ENCODE peak calls at places on chromosomes 4 and X, in five cellular contexts. R is neuronal stem cell, D is ovary, K is body of pancreas, H is H9. M is an unnamed sample.
A peak's percentile ranks its signal among the peaks of the same experiment; 100 is the strongest.

GRCh38 chrX:17859609-17860178 is 1.4 kb downstream of the RAI2 start:
- DNase-seq in R (no peak), H (no peak), K (peak; percentile 41), D (peak; percentile 23), M (no peak)

GRCh38 chr4:77801260-77801608 is 17.9 kb downstream of the CNOT6L start:
- DNase-seq in R (no peak), D (no peak), K (no peak), H (no peak), M (no peak)

GRCh38 chr4:99586322-99586721 is 11.7 kb downstream of the MTTP start:
- DNase-seq in R (no peak), D (no peak), K (no peak), H (no peak), M (no peak)

GRCh38 chrX:136291824-136292223 is 8.9 kb upstream of the ADGRG4 start:
- DNase-seq in D (no peak), R (no peak), K (no peak), H (no peak), M (no peak)

GRCh38 chrX:46898207-46898606 is 14.0 kb upstream of the JADE3 start:
- DNase-seq in K (no peak), D (no peak), H (no peak), R (no peak), M (no peak)

GRCh38 chrX:18983711-18984380 is at the start of gene PHKA2:
- DNase-seq in D (no peak), R (no peak), K (peak; percentile 61), H (peak; percentile 57), M (peak; percentile 48)

GRCh38 chrX:14491689-14492088 is 37.6 kb upstream of the GLRA2 start:
- DNase-seq in K (no peak), H (no peak), D (no peak), R (no peak), M (no peak)

GRCh38 chrX:150507251-150507856 is 61.1 kb upstream of the MTM1 start:
- DNase-seq in D (peak; percentile 59), K (peak; percentile 54), R (no peak), H (peak; percentile 78), M (no peak)

GRCh38 chrX:134244043-134244442 is 7.1 kb downstream of the CCDC160 start:
- DNase-seq in K (no peak), R (no peak), D (no peak), H (no peak), M (no peak)

GRCh38 chr4:105624530-105624929 is 72.1 kb downstream of the ARHGEF38 start:
- DNase-seq in D (no peak), H (no peak), R (no peak), K (peak; percentile 31), M (no peak)

GRCh38 chr4:60223098-60223497 is 977.0 kb upstream of the ADGRL3 start:
- DNase-seq in D (no peak), H (no peak), K (no peak), R (no peak), M (no peak)

GRCh38 chrX:122866527-122866926 is 317.6 kb upstream of the GRIA3 start:
- DNase-seq in H (no peak), K (no peak), D (no peak), R (no peak), M (no peak)

GRCh38 chr4:1451106-1451751 is 45.0 kb upstream of the NKX1-1 start:
- DNase-seq in H (no peak), K (no peak), D (peak; percentile 4), R (no peak), M (no peak)

GRCh38 chr4:53688186-53688790 is 97.0 kb upstream of the LNX1 start:
- DNase-seq in R (no peak), H (no peak), K (no peak), D (no peak), M (no peak)

GRCh38 chr4:86720508-86721068 is 126.5 kb downstream of the PTPN13 start:
- DNase-seq in H (no peak), R (no peak), D (no peak), K (no peak), M (no peak)

GRCh38 chr4:145938618-145939177 is at the start of gene ZNF827:
- DNase-seq in H (peak; percentile 66), R (peak; percentile 64), D (peak; percentile 71), K (peak; percentile 69), M (peak; percentile 57)

GRCh38 chr4:141220271-141220654 is 432 bp upstream of the ZNF330 start:
- DNase-seq in D (no peak), K (no peak), R (no peak), H (peak; percentile 36), M (no peak)

GRCh38 chrX:44908198-44908597 is 35.2 kb downstream of the KDM6A start:
- DNase-seq in H (no peak), K (no peak), R (no peak), D (no peak), M (no peak)

GRCh38 chr4:87032884-87033533 is 98.2 kb downstream of the AFF1 start:
- DNase-seq in D (no peak), K (no peak), H (no peak), R (no peak), M (no peak)

GRCh38 chr4:96649536-96649935 is 809.6 kb downstream of the PDHA2 start:
- DNase-seq in H (no peak), K (no peak), D (no peak), R (no peak), M (no peak)

GRCh38 chr4:158970786-158971185 is 132.1 kb upstream of the RAPGEF2 start:
- DNase-seq in H (no peak), D (no peak), R (no peak), K (no peak), M (no peak)

GRCh38 chr4:56656346-56656643 is 24.8 kb downstream of the HOPX start:
- DNase-seq in H (no peak), K (no peak), R (no peak), D (peak; percentile 15), M (no peak)

GRCh38 chr4:1948232-1948631 is 60.5 kb downstream of the NELFA start:
- DNase-seq in D (no peak), R (no peak), H (no peak), K (no peak), M (no peak)

GRCh38 chr4:27094785-27095184 is 234.1 kb downstream of the STIM2 start:
- DNase-seq in R (no peak), D (no peak), K (peak; percentile 28), H (no peak), M (peak; percentile 51)

DNA sequence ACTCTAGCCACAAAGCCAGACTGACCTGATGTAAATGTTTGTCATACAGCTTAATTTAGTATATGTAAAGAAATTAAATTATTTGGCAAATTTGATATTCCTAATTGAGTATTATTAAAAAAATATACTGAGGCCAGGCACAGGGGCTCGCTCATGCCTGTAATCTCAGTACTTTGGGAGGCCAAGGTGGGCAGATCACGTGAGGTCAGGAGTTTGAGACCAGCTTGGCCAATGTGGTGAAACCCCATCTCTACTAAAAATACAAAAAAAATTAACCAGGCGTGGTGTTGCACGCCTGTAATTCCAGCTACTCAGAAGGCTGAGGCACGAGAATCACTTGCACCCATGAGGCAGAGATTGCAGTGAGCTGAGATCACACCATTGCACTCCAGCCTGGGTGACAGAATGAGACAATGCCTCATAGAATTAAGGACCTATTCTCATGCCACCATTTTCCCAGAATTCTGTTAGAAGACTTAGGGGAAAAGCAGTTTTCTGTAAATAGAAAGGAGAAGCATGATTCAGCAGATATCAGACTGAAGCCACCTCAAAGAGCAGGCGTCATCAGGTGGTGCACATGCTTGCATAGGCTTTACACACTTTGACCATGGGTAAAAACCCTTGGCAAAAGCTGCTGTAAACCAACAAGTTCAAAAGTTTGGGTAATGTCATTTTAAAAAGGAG is 6.1 kb downstream of the UBQLN2 start:
- DNase-seq in D (no peak), R (no peak), K (no peak), H (no peak), M (no peak)
- H3K27ac ChIP-seq in D (no peak overlapping the region), R (no peak overlapping the region), K (no peak overlapping the region), H (no peak overlapping the region), M (no peak overlapping the region)

GRCh38 chrX:153879741-153880439 is 6.1 kb downstream of the L1CAM start:
- DNase-seq in R (no peak), K (no peak), D (no peak), H (no peak), M (no peak)
- H3K27ac ChIP-seq in R (no peak overlapping the region), K (no peak overlapping the region), D (no peak overlapping the region), H (no peak overlapping the region), M (no peak overlapping the region)

DNA sequence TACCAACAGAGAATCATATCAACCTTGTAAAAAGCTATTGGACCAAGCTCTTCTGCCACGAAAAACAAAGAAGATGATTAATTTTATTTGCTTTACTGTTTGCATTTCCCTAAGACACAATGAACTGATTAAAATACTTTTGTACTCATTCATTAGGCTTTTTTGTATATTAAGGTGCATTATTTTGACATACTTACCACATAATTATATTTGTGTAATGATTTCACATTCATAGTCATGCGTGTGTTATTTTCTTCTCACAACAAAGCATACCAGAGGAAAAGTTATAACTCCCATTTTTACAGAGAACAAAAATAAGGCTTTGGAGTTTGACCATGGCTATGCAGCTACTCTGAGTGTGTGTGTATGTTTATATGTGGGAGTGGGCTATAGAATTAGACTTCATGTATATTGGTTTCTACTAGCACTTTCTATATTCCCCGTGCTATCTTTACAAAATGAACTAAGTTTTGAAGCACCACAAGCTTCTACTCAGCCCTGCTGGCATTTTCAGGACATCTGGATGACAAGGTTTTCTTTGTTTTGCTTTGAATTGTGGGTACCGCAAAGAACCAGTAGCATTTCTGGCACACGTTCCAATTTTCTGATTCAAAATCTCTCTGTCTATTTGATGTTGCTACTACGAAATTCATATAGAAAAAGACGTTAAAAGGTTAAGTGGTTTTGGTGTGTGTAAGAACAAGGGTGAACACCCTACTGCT is 10.9 kb upstream of the FGF5 start:
- DNase-seq in D (no peak), H (no peak), K (no peak), R (no peak), M (no peak)
- H3K27ac ChIP-seq in D (no peak overlapping the region), H (no peak overlapping the region), K (no peak overlapping the region), R (no peak overlapping the region), M (no peak overlapping the region)

GRCh38 chrX:22124098-22124497 is 92.0 kb downstream of the PHEX start:
- DNase-seq in R (no peak), H (no peak), K (no peak), D (no peak), M (no peak)
- H3K27ac ChIP-seq in R (no peak overlapping the region), H (no peak overlapping the region), K (no peak overlapping the region), D (no peak overlapping the region), M (no peak overlapping the region)

M was measured in lung.